ENCODE peak calls at places on chromosomes 6 and 20, in eight cellular contexts. S, U, W, O, B, R, Y and X are unnamed samples.

GRCh38 chr6:168451805-168452204 is 10.8 kb downstream of the SMOC2 start:
- DNase-seq in W (no peak), B (no peak), O (no peak), U (no peak), S (no peak), R (no peak), Y (peak), X (no peak)

GRCh38 chr20:41645372-41645771 is 27.2 kb upstream of the CHD6 start:
- DNase-seq in B (no peak), Y (no peak), R (peak), O (no peak), S (no peak), U (no peak), W (no peak), X (no peak)

GRCh38 chr6:136846046-136846445 is 23.7 kb downstream of the PEX7 start:
- DNase-seq in Y (no peak), U (no peak), S (peak), W (peak), B (no peak), O (no peak), R (peak), X (peak)

GRCh38 chr20:9246731-9247130 is 177.8 kb downstream of the PLCB4 start:
- DNase-seq in B (no peak), R (no peak), U (no peak), Y (no peak), O (no peak), S (no peak), W (no peak), X (no peak)

GRCh38 chr6:101800598-101800997 is 407.1 kb downstream of the GRIK2 start:
- DNase-seq in U (no peak), B (no peak), R (no peak), S (no peak), W (no peak), O (no peak), Y (no peak), X (no peak)

GRCh38 chr6:134173936-134174789 is 121.7 kb upstream of the SLC2A12 start:
- DNase-seq in O (peak), B (peak), S (peak), U (peak), Y (peak), W (peak), R (peak), X (peak)

GRCh38 chr6:1995521-1996110 is 249.8 kb downstream of the GMDS start:
- DNase-seq in R (no peak), W (no peak), U (no peak), O (no peak), Y (no peak), B (no peak), S (no peak), X (no peak)

GRCh38 chr6:15922510-15923307 is 206.2 kb upstream of the MYLIP start:
- DNase-seq in Y (no peak), W (peak), S (no peak), O (no peak), R (no peak), U (no peak), B (peak), X (no peak)

GRCh38 chr20:24724982-24725533 is 224.0 kb upstream of the CST7 start:
- DNase-seq in O (no peak), S (no peak), R (no peak), W (no peak), B (no peak), Y (no peak), U (no peak), X (no peak)

GRCh38 chr6:40295251-40295949 is 291.8 kb downstream of the LRFN2 start:
- DNase-seq in R (no peak), W (no peak), Y (no peak), B (no peak), O (peak), S (no peak), U (no peak), X (no peak)

GRCh38 chr20:22663528-22664025 is 79.2 kb upstream of the FOXA2 start:
- DNase-seq in R (no peak), S (no peak), U (no peak), O (no peak), Y (peak), B (no peak), W (no peak), X (no peak)

GRCh38 chr6:2714359-2714895 is 36.3 kb downstream of the MYLK4 start:
- DNase-seq in U (no peak), W (peak), S (no peak), R (no peak), O (no peak), Y (no peak), B (no peak), X (peak)

GRCh38 chr6:109258129-109258528 is 124.1 kb downstream of the CD164 start:
- DNase-seq in B (no peak), S (no peak), Y (no peak), W (no peak), U (no peak), R (no peak), O (no peak), X (no peak)

GRCh38 chr6:92132446-92132845 is 1286.9 kb downstream of the EPHA7 start:
- DNase-seq in O (no peak), U (no peak), Y (no peak), R (no peak), B (no peak), W (no peak), S (no peak), X (no peak)

GRCh38 chr6:21846541-21847451 is 253.2 kb downstream of the SOX4 start:
- DNase-seq in U (no peak), S (no peak), O (peak), Y (peak), W (no peak), B (no peak), R (no peak), X (no peak)

GRCh38 chr6:138377844-138378243 is at the start of gene SMIM28:
- DNase-seq in S (no peak), R (no peak), U (no peak), B (no peak), O (no peak), Y (no peak), W (no peak), X (no peak)

GRCh38 chr6:56816393-56816792 is 138.5 kb upstream of the BEND6 start:
- DNase-seq in B (no peak), Y (no peak), S (no peak), W (no peak), R (no peak), U (no peak), O (no peak), X (no peak)